ENCODE peak calls at places on chromosomes 5 and 9, in four cellular contexts. One of them, this sample, is unnamed.
A peak's percentile ranks its signal among the peaks of the same experiment; 100 is the strongest.

GRCh38 chr9:85420750-85421149 is 321.0 kb downstream of the AGTPBP1 start:
- DNase-seq in activated gamma-delta T cell treated with anti-CD3 and anti-CD28 coated beads, Interleukin-2, amount 50 U/mL, for 16 hours: no peak
- DNase-seq in A549: no peak
- DNase-seq in posterior cingulate gyrus: no peak
- DNase-seq in this sample: no peak

GRCh38 chr5:174610968-174611367 is 113.4 kb upstream of the MSX2 start:
- DNase-seq in activated gamma-delta T cell treated with anti-CD3 and anti-CD28 coated beads, Interleukin-2, amount 50 U/mL, for 16 hours: no peak
- DNase-seq in A549: no peak
- DNase-seq in posterior cingulate gyrus: no peak
- DNase-seq in this sample: no peak

GRCh38 chr9:8963882-8964281 is 1164.3 kb upstream of the DMAC1 start:
- DNase-seq in activated gamma-delta T cell treated with anti-CD3 and anti-CD28 coated beads, Interleukin-2, amount 50 U/mL, for 16 hours: no peak
- DNase-seq in A549: no peak
- DNase-seq in posterior cingulate gyrus: no peak
- DNase-seq in this sample: no peak

GRCh38 chr9:33884856-33885701 is 68.1 kb downstream of the UBE2R2 start:
- DNase-seq in activated gamma-delta T cell treated with anti-CD3 and anti-CD28 coated beads, Interleukin-2, amount 50 U/mL, for 16 hours: no peak
- DNase-seq in A549: no peak
- DNase-seq in posterior cingulate gyrus: no peak
- DNase-seq in this sample: peak; percentile 95

GRCh38 chr5:14240366-14240765 is 97.2 kb downstream of the TRIO start:
- DNase-seq in activated gamma-delta T cell treated with anti-CD3 and anti-CD28 coated beads, Interleukin-2, amount 50 U/mL, for 16 hours: no peak
- DNase-seq in A549: no peak
- DNase-seq in posterior cingulate gyrus: no peak
- DNase-seq in this sample: no peak

GRCh38 chr9:112333639-112334318 is 360 bp upstream of the PTBP3 start:
- DNase-seq in activated gamma-delta T cell treated with anti-CD3 and anti-CD28 coated beads, Interleukin-2, amount 50 U/mL, for 16 hours: peak; percentile 89
- DNase-seq in A549: peak; percentile 95
- DNase-seq in posterior cingulate gyrus: peak; percentile 99
- DNase-seq in this sample: peak; percentile 97

GRCh38 chr9:109974143-109974917 is 194.3 kb downstream of the PALM2AKAP2 start:
- DNase-seq in activated gamma-delta T cell treated with anti-CD3 and anti-CD28 coated beads, Interleukin-2, amount 50 U/mL, for 16 hours: no peak
- DNase-seq in A549: no peak
- DNase-seq in posterior cingulate gyrus: no peak
- DNase-seq in this sample: no peak

GRCh38 chr9:107931071-107931715 is 441.6 kb upstream of the KLF4 start:
- DNase-seq in activated gamma-delta T cell treated with anti-CD3 and anti-CD28 coated beads, Interleukin-2, amount 50 U/mL, for 16 hours: no peak
- DNase-seq in A549: no peak
- DNase-seq in posterior cingulate gyrus: no peak
- DNase-seq in this sample: no peak

GRCh38 chr5:88450239-88450638 is 181.6 kb upstream of the TMEM161B start:
- DNase-seq in activated gamma-delta T cell treated with anti-CD3 and anti-CD28 coated beads, Interleukin-2, amount 50 U/mL, for 16 hours: no peak
- DNase-seq in A549: no peak
- DNase-seq in posterior cingulate gyrus: no peak
- DNase-seq in this sample: no peak

GRCh38 chr5:30106596-30106995 is 1086.9 kb upstream of the CDH6 start:
- DNase-seq in activated gamma-delta T cell treated with anti-CD3 and anti-CD28 coated beads, Interleukin-2, amount 50 U/mL, for 16 hours: no peak
- DNase-seq in A549: no peak
- DNase-seq in posterior cingulate gyrus: no peak
- DNase-seq in this sample: no peak

GRCh38 chr5:175418252-175418651 is 25.7 kb downstream of the DRD1 start:
- DNase-seq in activated gamma-delta T cell treated with anti-CD3 and anti-CD28 coated beads, Interleukin-2, amount 50 U/mL, for 16 hours: no peak
- DNase-seq in A549: no peak
- DNase-seq in posterior cingulate gyrus: no peak
- DNase-seq in this sample: no peak

GRCh38 chr5:116631147-116631546 is 56.5 kb upstream of the SEMA6A start:
- DNase-seq in activated gamma-delta T cell treated with anti-CD3 and anti-CD28 coated beads, Interleukin-2, amount 50 U/mL, for 16 hours: no peak
- DNase-seq in A549: no peak
- DNase-seq in posterior cingulate gyrus: no peak
- DNase-seq in this sample: no peak

GRCh38 chr5:124658867-124659557 is 87.4 kb downstream of the ZNF608 start:
- DNase-seq in activated gamma-delta T cell treated with anti-CD3 and anti-CD28 coated beads, Interleukin-2, amount 50 U/mL, for 16 hours: no peak
- DNase-seq in A549: no peak
- DNase-seq in posterior cingulate gyrus: no peak
- DNase-seq in this sample: no peak

GRCh38 chr5:180069589-180070247 is 1.8 kb downstream of the RNF130 start:
- DNase-seq in activated gamma-delta T cell treated with anti-CD3 and anti-CD28 coated beads, Interleukin-2, amount 50 U/mL, for 16 hours: no peak
- DNase-seq in A549: no peak
- DNase-seq in posterior cingulate gyrus: peak; percentile 95
- DNase-seq in this sample: no peak

GRCh38 chr5:77210091-77211012 is at the start of gene PDE8B:
- DNase-seq in activated gamma-delta T cell treated with anti-CD3 and anti-CD28 coated beads, Interleukin-2, amount 50 U/mL, for 16 hours: no peak
- DNase-seq in A549: no peak
- DNase-seq in posterior cingulate gyrus: peak; percentile 93
- DNase-seq in this sample: no peak

GRCh38 chr5:147949711-147950573 is 43.6 kb upstream of the C5orf46 start:
- DNase-seq in activated gamma-delta T cell treated with anti-CD3 and anti-CD28 coated beads, Interleukin-2, amount 50 U/mL, for 16 hours: no peak
- DNase-seq in A549: peak; percentile 45
- DNase-seq in posterior cingulate gyrus: no peak
- DNase-seq in this sample: peak; percentile 69

GRCh38 chr5:68398146-68398812 is 182.7 kb downstream of the PIK3R1 start:
- DNase-seq in activated gamma-delta T cell treated with anti-CD3 and anti-CD28 coated beads, Interleukin-2, amount 50 U/mL, for 16 hours: no peak
- DNase-seq in A549: no peak
- DNase-seq in posterior cingulate gyrus: no peak
- DNase-seq in this sample: no peak

GRCh38 chr5:146369691-146370090 is 31.1 kb downstream of the POU4F3 start:
- DNase-seq in activated gamma-delta T cell treated with anti-CD3 and anti-CD28 coated beads, Interleukin-2, amount 50 U/mL, for 16 hours: no peak
- DNase-seq in A549: no peak
- DNase-seq in posterior cingulate gyrus: no peak
- DNase-seq in this sample: no peak

GRCh38 chr5:102700126-102700851 is 54.8 kb upstream of the PAM start:
- DNase-seq in activated gamma-delta T cell treated with anti-CD3 and anti-CD28 coated beads, Interleukin-2, amount 50 U/mL, for 16 hours: no peak
- DNase-seq in A549: no peak
- DNase-seq in posterior cingulate gyrus: no peak
- DNase-seq in this sample: no peak

GRCh38 chr5:157266286-157267007 is 524 bp downstream of the CYFIP2 start:
- DNase-seq in activated gamma-delta T cell treated with anti-CD3 and anti-CD28 coated beads, Interleukin-2, amount 50 U/mL, for 16 hours: no peak
- DNase-seq in A549: no peak
- DNase-seq in posterior cingulate gyrus: peak; percentile 88
- DNase-seq in this sample: no peak

GRCh38 chr5:156361451-156362109 is 34.6 kb downstream of the SGCD start:
- DNase-seq in activated gamma-delta T cell treated with anti-CD3 and anti-CD28 coated beads, Interleukin-2, amount 50 U/mL, for 16 hours: no peak
- DNase-seq in A549: no peak
- DNase-seq in posterior cingulate gyrus: no peak
- DNase-seq in this sample: no peak

GRCh38 chr5:154849791-154850201 is 607 bp downstream of the FAXDC2 start:
- DNase-seq in activated gamma-delta T cell treated with anti-CD3 and anti-CD28 coated beads, Interleukin-2, amount 50 U/mL, for 16 hours: no peak
- DNase-seq in A549: no peak
- DNase-seq in posterior cingulate gyrus: no peak
- DNase-seq in this sample: no peak

GRCh38 chr5:149912226-149912864 is 32.2 kb downstream of the PDE6A start:
- DNase-seq in activated gamma-delta T cell treated with anti-CD3 and anti-CD28 coated beads, Interleukin-2, amount 50 U/mL, for 16 hours: no peak
- DNase-seq in A549: no peak
- DNase-seq in posterior cingulate gyrus: no peak
- DNase-seq in this sample: no peak

GRCh38 chr9:108150736-108151135 is 661.2 kb upstream of the KLF4 start:
- DNase-seq in activated gamma-delta T cell treated with anti-CD3 and anti-CD28 coated beads, Interleukin-2, amount 50 U/mL, for 16 hours: no peak
- DNase-seq in A549: no peak
- DNase-seq in posterior cingulate gyrus: no peak
- DNase-seq in this sample: peak; percentile 98

GRCh38 chr5:73218552-73219171 is 45.7 kb downstream of the TMEM174 start:
- DNase-seq in activated gamma-delta T cell treated with anti-CD3 and anti-CD28 coated beads, Interleukin-2, amount 50 U/mL, for 16 hours: no peak
- DNase-seq in A549: peak; percentile 58
- DNase-seq in posterior cingulate gyrus: no peak
- DNase-seq in this sample: peak; percentile 31

GRCh38 chr5:72955768-72956323 is at the start of gene FCHO2:
- DNase-seq in activated gamma-delta T cell treated with anti-CD3 and anti-CD28 coated beads, Interleukin-2, amount 50 U/mL, for 16 hours: peak; percentile 95
- DNase-seq in A549: peak; percentile 97
- DNase-seq in posterior cingulate gyrus: peak; percentile 99
- DNase-seq in this sample: peak; percentile 96

GRCh38 chr5:141869040-141869439 is 9.2 kb downstream of the PCDH1 start:
- DNase-seq in activated gamma-delta T cell treated with anti-CD3 and anti-CD28 coated beads, Interleukin-2, amount 50 U/mL, for 16 hours: no peak
- DNase-seq in A549: no peak
- DNase-seq in posterior cingulate gyrus: peak; percentile 65
- DNase-seq in this sample: no peak

GRCh38 chr5:151023047-151023615 is 2.7 kb downstream of the GPX3 start:
- DNase-seq in activated gamma-delta T cell treated with anti-CD3 and anti-CD28 coated beads, Interleukin-2, amount 50 U/mL, for 16 hours: no peak
- DNase-seq in A549: no peak
- DNase-seq in posterior cingulate gyrus: peak; percentile 78
- DNase-seq in this sample: no peak

GRCh38 chr5:3382782-3383181 is 212.8 kb upstream of the IRX1 start:
- DNase-seq in activated gamma-delta T cell treated with anti-CD3 and anti-CD28 coated beads, Interleukin-2, amount 50 U/mL, for 16 hours: no peak
- DNase-seq in A549: no peak
- DNase-seq in posterior cingulate gyrus: no peak
- DNase-seq in this sample: no peak

GRCh38 chr9:19511694-19512093 is 102.9 kb downstream of the ACER2 start:
- DNase-seq in activated gamma-delta T cell treated with anti-CD3 and anti-CD28 coated beads, Interleukin-2, amount 50 U/mL, for 16 hours: no peak
- DNase-seq in A549: no peak
- DNase-seq in posterior cingulate gyrus: peak; percentile 56
- DNase-seq in this sample: no peak

This sample was measured in dermis microvascular lymphatic vessel endothelial cell.